ENCODE peak calls at places on chromosome 18, in four cellular contexts. T, C, N and W are unnamed samples.

GRCh38 chr18:36578871-36579270 is 249.9 kb downstream of the TPGS2 start:
- DNase-seq in N (peak), C (no peak), T (no peak), W (no peak)

GRCh38 chr18:11963991-11964484 is 17.3 kb upstream of the IMPA2 start:
- DNase-seq in N (no peak), T (no peak), C (no peak), W (no peak)

GRCh38 chr18:61992285-61992684 is 99.5 kb upstream of the RNF152 start:
- DNase-seq in N (peak), C (no peak), T (peak), W (no peak)

GRCh38 chr18:24488824-24489493 is 28.5 kb downstream of the HRH4 start:
- DNase-seq in N (peak), T (peak), C (peak), W (peak)

GRCh38 chr18:31101148-31102019 is 837 bp downstream of the DSC2 start:
- DNase-seq in N (no peak), C (peak), T (no peak), W (peak)

GRCh38 chr18:23357992-23358594 is 95.0 kb upstream of the RIOK3 start:
- DNase-seq in C (no peak), N (no peak), T (no peak), W (no peak)

GRCh38 chr18:74567805-74568204 is 29.9 kb upstream of the ZNF407 start:
- DNase-seq in C (no peak), N (no peak), T (no peak), W (no peak)

GRCh38 chr18:68406761-68407160 is 308.1 kb downstream of the TMX3 start:
- DNase-seq in T (no peak), C (no peak), N (no peak), W (no peak)

GRCh38 chr18:24538421-24539264 is 78.2 kb downstream of the HRH4 start:
- DNase-seq in N (no peak), C (no peak), T (no peak), W (no peak)

GRCh38 chr18:36464126-36464651 is 166.7 kb downstream of the FHOD3 start:
- DNase-seq in N (no peak), C (no peak), T (no peak), W (no peak)

GRCh38 chr18:24368749-24369148 is 28.9 kb downstream of the OSBPL1A start:
- DNase-seq in T (no peak), C (no peak), N (no peak), W (no peak)

GRCh38 chr18:27921392-27921791 is 255.5 kb downstream of the CDH2 start:
- DNase-seq in N (peak), C (no peak), T (no peak), W (no peak)

GRCh38 chr18:75276813-75277628 is 66.4 kb downstream of the TSHZ1 start:
- DNase-seq in N (no peak), T (no peak), C (no peak), W (no peak)